ENCODE peak calls at places on chromosomes 4 and X, in eight cellular contexts. J, Z, S, A, N, R, E and O are unnamed samples. For H3K9me3 and H3K27me3, the result is how much of the 10 kb centered on the place peaks cover.

GRCh38 chr4:81607947-81608346 is 136.2 kb upstream of the RASGEF1B start:
- DNase-seq in J (no peak), Z (no peak), S (no peak), N (no peak), R (no peak), A (no peak), E (no peak), O (no peak)

GRCh38 chrX:48470110-48470832 is at the start of gene SLC38A5:
- DNase-seq in Z (no peak), E (peak), R (no peak), J (no peak), N (no peak), S (no peak), A (no peak), O (no peak)

GRCh38 chr4:68962868-68963267 is 11.3 kb upstream of the UGT2A3 start:
- DNase-seq in E (no peak), Z (no peak), R (no peak), J (no peak), S (no peak), N (no peak), A (no peak), O (no peak)

GRCh38 chrX:11789809-11790208 is 31.8 kb downstream of the MSL3 start:
- DNase-seq in R (no peak), A (no peak), J (no peak), E (no peak), Z (no peak), S (no peak), N (no peak), O (no peak)

GRCh38 chr4:185535818-185536729 is 767 bp upstream of the PDLIM3 start:
- DNase-seq in S (peak), N (no peak), J (no peak), Z (no peak), E (peak), R (no peak), A (no peak), O (no peak)

GRCh38 chrX:149513713-149514427 is 8.8 kb upstream of the IDS start:
- DNase-seq in N (no peak), Z (no peak), E (no peak), S (no peak), J (no peak), A (no peak), R (no peak), O (no peak)

GRCh38 chr4:52173470-52174055 is 122.5 kb downstream of the SPATA18 start:
- DNase-seq in R (no peak), A (no peak), S (no peak), J (no peak), N (no peak), E (no peak), Z (no peak), O (no peak)

GRCh38 chr4:47031713-47032404 is 492 bp downstream of the GABRB1 start:
- DNase-seq in A (no peak), R (no peak), J (no peak), Z (no peak), S (no peak), N (no peak), E (peak), O (no peak)

GRCh38 chr4:184536070-184536880 is 61.9 kb upstream of the IRF2 start:
- DNase-seq in A (no peak), R (no peak), S (no peak), J (no peak), Z (no peak), N (no peak), E (peak), O (peak)

GRCh38 chr4:183422962-183423653 is 21.3 kb upstream of the CDKN2AIP start:
- DNase-seq in N (no peak), R (no peak), S (no peak), A (no peak), E (no peak), J (no peak), Z (no peak), O (no peak)

GRCh38 chrX:153521034-153521433 is 3.6 kb downstream of the ATP2B3 start:
- DNase-seq in S (no peak), N (no peak), A (no peak), R (no peak), Z (no peak), J (no peak), E (no peak), O (peak)

GRCh38 chr4:46993075-46994006 is at the start of gene GABRA4:
- DNase-seq in Z (no peak), S (no peak), E (no peak), J (no peak), R (no peak), N (no peak), A (no peak), O (no peak)

GRCh38 chr4:10687526-10687925 is 3.0 kb upstream of the CLNK start:
- DNase-seq in J (no peak), A (no peak), Z (no peak), S (no peak), R (no peak), E (no peak), N (no peak), O (no peak)

GRCh38 chrX:69369999-69370398 is 134.1 kb upstream of the NALF2 start:
- DNase-seq in N (no peak), E (no peak), A (no peak), Z (no peak), S (no peak), J (no peak), R (no peak), O (no peak)

GRCh38 chr4:99852199-99852718 is 35.6 kb downstream of the DAPP1 start:
- DNase-seq in A (no peak), N (no peak), Z (no peak), R (no peak), S (no peak), E (no peak), J (no peak), O (no peak)

GRCh38 chr4:30495261-30496050 is 224.7 kb upstream of the PCDH7 start:
- DNase-seq in A (no peak), J (no peak), R (no peak), N (no peak), Z (no peak), S (no peak), E (no peak), O (no peak)

GRCh38 chrX:47941423-47941822 is 62.4 kb downstream of the ZNF182 start:
- DNase-seq in A (no peak), E (no peak), Z (no peak), R (no peak), J (no peak), N (no peak), S (no peak), O (no peak)

GRCh38 chrX:727738-728621 is 97.4 kb downstream of the SHOX start:
- DNase-seq in R (no peak), E (no peak), S (peak), J (no peak), A (no peak), Z (peak), N (peak), O (no peak)

GRCh38 chr4:147367841-147368385 is 113.0 kb upstream of the EDNRA start:
- DNase-seq in N (no peak), E (no peak), A (no peak), J (no peak), S (no peak), R (no peak), Z (no peak), O (no peak)

GRCh38 chr4:81084029-81084428 is 53.5 kb downstream of the BMP3 start:
- DNase-seq in S (no peak), R (no peak), J (no peak), A (no peak), E (no peak), N (no peak), Z (no peak), O (peak)

GRCh38 chrX:72029473-72030411 is 102.0 kb downstream of the RTL5 start:
- DNase-seq in Z (no peak), N (no peak), R (no peak), S (peak), J (no peak), A (no peak), E (no peak), O (no peak)

GRCh38 chr4:113952452-113953029 is 26.9 kb downstream of the ARSJ start:
- DNase-seq in J (no peak), Z (no peak), R (no peak), N (peak), S (no peak), A (no peak), E (no peak), O (no peak)

GRCh38 chr4:169268951-169269781 is 1.6 kb downstream of the SH3RF1 start:
- DNase-seq in Z (no peak), S (no peak), J (no peak), A (no peak), E (peak), N (no peak), R (no peak), O (peak)

GRCh38 chr4:155900402-155900801 is 3.1 kb upstream of the TDO2 start:
- DNase-seq in R (no peak), N (no peak), A (no peak), Z (no peak), E (no peak), S (no peak), J (no peak), O (no peak)

GRCh38 chrX:96394566-96394965 is 290.1 kb upstream of the DIAPH2 start:
- DNase-seq in E (no peak), J (no peak), N (no peak), S (no peak), A (no peak), R (no peak), Z (no peak), O (no peak)

GRCh38 chr4:84573738-84574720 is 8.9 kb upstream of the CDS1 start:
- DNase-seq in E (no peak), Z (no peak), S (no peak), N (no peak), R (no peak), J (no peak), A (no peak), O (no peak)

GRCh38 chr4:6354119-6354518 is 84.5 kb downstream of the WFS1 start:
- DNase-seq in N (no peak), Z (no peak), S (no peak), J (no peak), E (no peak), A (no peak), R (no peak), O (no peak)

GRCh38 chr4:77959566-77960338 is 97.1 kb downstream of the MRPL1 start:
- DNase-seq in J (no peak), S (no peak), R (no peak), A (no peak), E (no peak), N (peak), Z (no peak), O (peak)

GRCh38 chr4:65028592-65028991 is 619.3 kb upstream of the TECRL start:
- DNase-seq in E (no peak), Z (no peak), S (no peak), R (no peak), A (no peak), N (no peak), J (no peak), O (no peak)

GRCh38 chr4:13706130-13706529 is 78.6 kb upstream of the BOD1L1 start:
- DNase-seq in R (no peak), A (no peak), E (no peak), N (no peak), J (no peak), Z (no peak), S (no peak), O (no peak)

GRCh38 chr4:34043131-34043530 is 2201.2 kb downstream of the ARAP2 start:
- DNase-seq in N (no peak), E (no peak), R (no peak), J (no peak), Z (no peak), A (no peak), S (no peak), O (no peak)

GRCh38 chr4:93693141-93693540 is 135.4 kb upstream of the ATOH1 start:
- DNase-seq in R (no peak), E (no peak), A (no peak), Z (no peak), N (no peak), S (no peak), J (no peak), O (no peak)

GRCh38 chrX:153828308-153828707 is 2.0 kb downstream of the PDZD4 start:
- DNase-seq in Z (no peak), R (no peak), A (no peak), N (no peak), E (no peak), J (no peak), S (peak), O (no peak)

GRCh38 chrX:39296472-39296871 is 495.2 kb downstream of the MID1IP1 start:
- DNase-seq in E (no peak), Z (no peak), A (no peak), J (no peak), R (no peak), S (no peak), N (no peak), O (no peak)

GRCh38 chr4:80082693-80083092 is 9.7 kb upstream of the ANTXR2 start:
- DNase-seq in J (no peak), N (no peak), R (no peak), Z (no peak), S (no peak), E (no peak), A (no peak), O (no peak)

GRCh38 chr4:22668301-22668700 is 24.4 kb upstream of the GBA3 start:
- DNase-seq in A (no peak), S (no peak), R (no peak), J (no peak), E (no peak), N (no peak), Z (no peak), O (no peak)

GRCh38 chr4:172736046-172736445 is 432.6 kb upstream of the GALNT7 start:
- DNase-seq in J (no peak), S (no peak), R (no peak), N (no peak), Z (no peak), E (no peak), A (no peak), O (no peak)
- H3K9me3 ChIP-seq in J (under half), S (under half), R (half or more), N (under half), Z (under half), E (under half), A (under half), O (under half)

GRCh38 chrX:74500555-74500954 is 79.3 kb downstream of the SLC16A2 start:
- DNase-seq in R (no peak), N (no peak), J (no peak), S (no peak), A (no peak), Z (no peak), E (no peak), O (no peak)

GRCh38 chrX:74500067-74500466 is 78.8 kb downstream of the SLC16A2 start:
- DNase-seq in J (no peak), N (no peak), A (no peak), S (no peak), Z (no peak), E (no peak), R (no peak), O (no peak)

GRCh38 chrX:74493806-74494205 is 72.5 kb downstream of the SLC16A2 start:
- DNase-seq in J (no peak), R (no peak), Z (no peak), E (no peak), S (no peak), N (no peak), A (no peak), O (no peak)

DNA sequence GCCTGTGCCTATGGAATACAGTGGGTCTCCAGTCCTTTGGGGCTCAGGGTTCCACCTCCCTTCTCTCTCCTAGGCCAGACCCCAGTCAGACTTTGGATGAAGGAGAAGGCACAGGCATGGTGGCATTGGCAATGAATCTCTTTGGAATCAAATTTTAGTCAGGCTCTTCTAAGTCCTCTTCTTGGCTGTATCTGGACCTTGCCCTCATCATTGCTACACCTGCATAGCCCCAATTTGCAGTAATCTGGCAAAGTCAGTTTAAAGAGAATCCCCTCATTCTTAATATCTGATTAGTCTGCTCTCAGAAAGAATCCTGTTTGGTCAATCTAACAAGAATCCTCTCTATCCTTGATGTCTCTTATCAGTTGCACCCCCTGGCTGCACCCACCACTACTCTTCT is 77.6 kb downstream of the SLC16A2 start:
- DNase-seq in A (no peak), S (no peak), J (no peak), R (no peak), N (no peak), E (no peak), Z (no peak), O (no peak)
- H3K27me3 ChIP-seq in A (under half), S (under half), J (under half), R (under half), N (under half), E (under half), Z (under half), O (under half)

GRCh38 chr4:41256740-41257256 is at the start of gene UCHL1:
- DNase-seq in R (no peak), J (no peak), A (no peak), N (no peak), S (peak), E (peak), Z (no peak), O (no peak)
- TF ChIP-seq POLR2A in R (no peak), J (no peak), A (no peak), N (no peak), S (no peak), E (no peak), Z (no peak), O (no peak)

GRCh38 chrX:17987783-17988182 is 126.7 kb upstream of the RAI2 start:
- DNase-seq in Z (no peak), E (no peak), S (no peak), N (no peak), A (no peak), R (no peak), J (no peak), O (no peak)

GRCh38 chrX:17986440-17986839 is 125.3 kb upstream of the RAI2 start:
- DNase-seq in A (no peak), R (no peak), E (no peak), J (no peak), S (no peak), Z (no peak), N (no peak), O (no peak)

GRCh38 chrX:17986977-17987376 is 125.9 kb upstream of the RAI2 start:
- DNase-seq in Z (no peak), E (no peak), J (no peak), N (no peak), A (no peak), R (no peak), S (no peak), O (no peak)

GRCh38 chrX:17984415-17984814 is 123.3 kb upstream of the RAI2 start:
- DNase-seq in Z (no peak), A (no peak), S (no peak), E (no peak), J (no peak), R (no peak), N (no peak), O (no peak)

GRCh38 chrX:17983389-17983788 is 122.3 kb upstream of the RAI2 start:
- DNase-seq in Z (no peak), E (no peak), J (no peak), A (no peak), R (no peak), S (no peak), N (no peak), O (no peak)
- H3K9me3 ChIP-seq in Z (under half), E (under half), J (under half), A (under half), R (under half), S (under half), N (under half), O (under half)

DNA sequence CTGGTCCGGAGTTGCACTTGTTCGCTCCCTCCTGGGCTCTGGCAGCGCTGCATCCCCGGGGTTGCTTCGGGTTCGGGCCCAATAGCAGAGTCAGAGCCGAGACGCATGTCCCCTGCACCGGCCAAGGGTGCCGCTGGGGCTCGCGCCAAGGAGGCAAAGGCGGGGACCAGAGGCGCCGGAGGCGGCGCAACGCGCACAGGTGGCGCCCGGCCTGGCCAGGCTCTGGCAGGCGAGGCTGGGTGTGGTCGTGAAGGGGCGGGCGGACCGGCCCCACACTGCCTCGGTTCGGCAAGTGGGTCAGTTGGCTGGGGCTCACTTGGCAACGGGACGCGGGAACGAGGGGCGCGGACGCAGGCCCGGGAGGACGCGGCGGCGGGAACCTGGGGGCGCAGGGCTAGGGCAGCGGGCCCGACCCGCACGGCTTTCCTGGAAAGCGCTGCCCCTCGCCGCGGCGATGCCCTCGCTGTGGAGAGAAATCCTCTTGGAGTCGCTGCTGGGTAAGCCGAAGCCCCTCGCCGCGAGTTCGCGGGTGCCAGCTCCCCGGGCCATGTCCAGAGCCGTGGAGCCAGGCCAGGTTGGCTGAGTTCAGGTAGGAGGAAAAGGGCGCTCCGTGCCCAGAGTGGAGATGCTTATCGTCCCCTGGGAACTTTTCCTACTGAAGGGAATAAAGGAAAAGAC is at the start of gene CWH43:
- DNase-seq in R (no peak), J (no peak), N (no peak), Z (no peak), A (no peak), E (peak), S (no peak), O (peak)
- H3K27me3 ChIP-seq in R (under half), J (under half), N (under half), Z (under half), A (under half), E (under half), S (under half), O (under half)

DNA sequence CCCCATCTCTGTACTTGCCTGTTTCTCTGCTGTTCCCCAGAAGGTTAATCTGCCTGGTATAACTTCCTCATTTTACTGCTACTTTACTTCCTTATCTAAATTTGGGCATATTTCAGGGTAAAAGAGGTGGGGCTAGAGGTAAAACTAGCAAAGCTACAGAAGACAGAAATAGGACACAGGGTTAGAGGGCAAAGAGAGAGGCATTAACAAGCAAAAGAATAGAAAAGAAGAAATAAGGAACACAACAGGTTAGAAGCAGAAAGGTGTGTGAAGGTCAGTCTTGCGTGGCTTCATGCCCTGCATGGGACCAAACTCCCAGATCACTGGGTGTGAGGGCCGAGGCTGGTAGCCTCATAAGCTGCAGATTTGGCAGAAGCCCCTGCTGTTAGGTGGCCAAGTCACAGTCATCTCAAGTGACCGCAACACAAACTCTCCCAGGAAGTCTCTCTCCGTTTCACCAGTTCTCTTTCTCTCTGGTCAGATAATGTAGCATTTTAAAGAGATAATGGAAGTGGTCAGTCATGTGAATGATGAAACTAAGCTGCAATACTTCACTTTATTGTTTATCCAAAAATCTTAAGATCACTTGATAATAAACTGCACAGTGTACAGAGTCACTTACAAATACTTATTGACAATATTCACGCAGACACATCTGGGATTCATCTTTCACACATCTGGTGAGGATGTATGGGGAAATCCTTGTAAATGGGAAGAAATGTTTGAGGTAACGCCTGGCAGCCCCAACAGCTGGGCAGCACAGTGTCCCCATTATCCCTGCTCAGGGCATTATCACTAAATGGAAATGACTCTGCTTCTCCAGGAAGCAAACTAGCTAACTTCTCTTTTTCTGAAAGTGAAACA is 16.4 kb downstream of the TMEM154 start:
- DNase-seq in A (no peak), N (no peak), J (no peak), S (no peak), R (no peak), E (no peak), Z (no peak), O (no peak)
- TF ChIP-seq POLR2A in A (no peak), N (no peak), J (no peak), S (no peak), R (no peak), E (no peak), Z (no peak), O (no peak)

GRCh38 chr4:3290476-3290875 is 2.3 kb upstream of the RGS12 start:
- DNase-seq in S (no peak), Z (peak), N (no peak), A (no peak), E (no peak), R (peak), J (no peak), O (no peak)
- H3K9me3 ChIP-seq in S (under half), Z (under half), N (under half), A (under half), E (under half), R (under half), J (under half), O (under half)

GRCh38 chrX:107935664-107936433 is 46.3 kb downstream of the TEX13B start:
- DNase-seq in A (no peak), S (no peak), Z (no peak), N (no peak), E (no peak), R (no peak), J (no peak), O (no peak)
- H3K27me3 ChIP-seq in A (under half), S (under half), Z (under half), N (under half), E (under half), R (half or more), J (under half), O (under half)

GRCh38 chr4:1718095-1718850 is 2.9 kb downstream of the TMEM129 start:
- DNase-seq in A (peak), Z (no peak), S (no peak), J (no peak), R (no peak), N (no peak), E (no peak), O (peak)
- TF ChIP-seq POLR2A in A (no peak), Z (no peak), S (no peak), J (no peak), R (no peak), N (no peak), E (no peak), O (no peak)